ENCODE peak calls at places on chromosomes 4 and X, in ten cellular contexts. E is uterus, W is mucosa of descending colon, B is GM23248, H is psoas muscle, C is lower lobe of right lung, X is right cardiac atrium, A is prostate gland, G is epithelial cell of esophagus, Q is Peyer's patch. L is an unnamed sample.

GRCh38 chr4:107548211-107548905 is 171.7 kb downstream of the PAPSS1 start:
- DNase-seq in E (no peak), W (no peak), B (no peak), H (no peak), C (no peak), X (no peak), A (peak), G (peak), Q (no peak), L (no peak)

GRCh38 chrX:55033429-55033828 is 2.7 kb upstream of the ALAS2 start:
- DNase-seq in E (no peak), W (no peak), B (no peak), H (no peak), C (no peak), X (no peak), A (no peak), G (no peak), Q (no peak), L (no peak)

GRCh38 chr4:5710065-5710961 is 688 bp upstream of the EVC start:
- DNase-seq in E (no peak), W (no peak), B (peak), H (no peak), C (no peak), X (no peak), A (peak), G (peak), Q (no peak), L (no peak)

GRCh38 chr4:1492636-1493539 is 86.6 kb upstream of the NKX1-1 start:
- DNase-seq in E (no peak), W (peak), B (no peak), H (no peak), C (peak), X (no peak), A (no peak), G (no peak), Q (no peak), L (peak)

GRCh38 chrX:53239474-53239873 is 14.5 kb upstream of the KDM5C start:
- DNase-seq in E (no peak), W (no peak), B (no peak), H (no peak), C (no peak), X (no peak), A (no peak), G (no peak), Q (no peak), L (no peak)

GRCh38 chrX:9988762-9989161 is 21.6 kb downstream of the CLDN34 start:
- DNase-seq in E (no peak), W (no peak), B (peak), H (no peak), C (no peak), X (no peak), A (no peak), G (peak), Q (no peak), L (no peak)

GRCh38 chr4:149838036-149838435 is 22.4 kb upstream of the IQCM start:
- DNase-seq in E (no peak), W (no peak), B (no peak), H (no peak), C (no peak), X (no peak), A (no peak), G (no peak), Q (no peak), L (no peak)

GRCh38 chrX:96688789-96689188 is 4.1 kb downstream of the DIAPH2 start:
- DNase-seq in E (no peak), W (no peak), B (no peak), H (no peak), C (no peak), X (no peak), A (no peak), G (no peak), Q (no peak), L (no peak)

GRCh38 chr4:53682196-53682595 is 90.9 kb upstream of the LNX1 start:
- DNase-seq in E (no peak), W (no peak), B (peak), H (no peak), C (no peak), X (no peak), A (no peak), G (no peak), Q (no peak), L (no peak)

GRCh38 chr4:124768596-124768995 is 56.1 kb upstream of the ANKRD50 start:
- DNase-seq in E (no peak), W (no peak), B (peak), H (no peak), C (no peak), X (no peak), A (no peak), G (peak), Q (no peak), L (no peak)

GRCh38 chr4:8548731-8549351 is 31.4 kb upstream of the GPR78 start:
- DNase-seq in E (no peak), W (no peak), B (no peak), H (no peak), C (no peak), X (no peak), A (no peak), G (no peak), Q (no peak), L (no peak)

GRCh38 chrX:39175418-39176057 is 374.3 kb downstream of the MID1IP1 start:
- DNase-seq in E (no peak), W (peak), B (no peak), H (no peak), C (no peak), X (no peak), A (no peak), G (no peak), Q (no peak), L (no peak)

GRCh38 chrX:152897216-152898144 is at the start of gene ZNF185:
- DNase-seq in E (peak), W (peak), B (peak), H (no peak), C (peak), X (no peak), A (peak), G (peak), Q (no peak), L (peak)

GRCh38 chrX:113759422-113759821 is 824.5 kb upstream of the HTR2C start:
- DNase-seq in E (no peak), W (no peak), B (no peak), H (no peak), C (no peak), X (no peak), A (no peak), G (no peak), Q (no peak), L (no peak)

GRCh38 chrX:102765217-102765616 is 44.7 kb downstream of the GPRASP3 start:
- DNase-seq in E (no peak), W (no peak), B (peak), H (peak), C (no peak), X (peak), A (no peak), G (peak), Q (no peak), L (no peak)

GRCh38 chr4:187363453-187363852 is 632.1 kb upstream of the ZFP42 start:
- DNase-seq in E (no peak), W (no peak), B (no peak), H (no peak), C (no peak), X (no peak), A (no peak), G (no peak), Q (no peak), L (no peak)

GRCh38 chr4:142549726-142550463 is 296.2 kb downstream of the INPP4B start:
- DNase-seq in E (no peak), W (no peak), B (peak), H (no peak), C (no peak), X (no peak), A (no peak), G (peak), Q (no peak), L (no peak)

GRCh38 chrX:56751071-56751470 is 22.0 kb downstream of the NBDY start:
- DNase-seq in E (no peak), W (no peak), B (no peak), H (no peak), C (no peak), X (no peak), A (no peak), G (no peak), Q (no peak), L (no peak)

GRCh38 chr4:6346373-6347110 is 76.9 kb downstream of the WFS1 start:
- DNase-seq in E (no peak), W (no peak), B (no peak), H (no peak), C (no peak), X (peak), A (no peak), G (no peak), Q (no peak), L (no peak)

GRCh38 chr4:150302553-150302952 is 224.3 kb downstream of the DCLK2 start:
- DNase-seq in E (no peak), W (no peak), B (peak), H (no peak), C (no peak), X (no peak), A (no peak), G (peak), Q (no peak), L (no peak)

GRCh38 chrX:25070038-25070437 is 54.3 kb upstream of the ARX start:
- DNase-seq in E (no peak), W (no peak), B (no peak), H (no peak), C (no peak), X (no peak), A (no peak), G (no peak), Q (no peak), L (no peak)

GRCh38 chrX:42524374-42524773 is 253.6 kb downstream of the PPP1R2C start:
- DNase-seq in E (no peak), W (no peak), B (peak), H (no peak), C (no peak), X (no peak), A (no peak), G (peak), Q (no peak), L (no peak)

GRCh38 chr4:148284526-148285193 is 157.6 kb downstream of the NR3C2 start:
- DNase-seq in E (no peak), W (no peak), B (no peak), H (no peak), C (no peak), X (no peak), A (no peak), G (peak), Q (no peak), L (no peak)

GRCh38 chrX:12396584-12396983 is 258.3 kb downstream of the FRMPD4 start:
- DNase-seq in E (no peak), W (no peak), B (no peak), H (no peak), C (no peak), X (no peak), A (no peak), G (no peak), Q (no peak), L (no peak)

GRCh38 chr4:100981447-100982204 is 365.7 kb downstream of the PPP3CA start:
- DNase-seq in E (no peak), W (no peak), B (peak), H (no peak), C (peak), X (peak), A (no peak), G (peak), Q (no peak), L (no peak)

GRCh38 chr4:2832981-2833670 is 10.5 kb upstream of the ADD1 start:
- DNase-seq in E (no peak), W (no peak), B (no peak), H (no peak), C (no peak), X (peak), A (no peak), G (no peak), Q (peak), L (no peak)

GRCh38 chrX:132025085-132025484 is 2.0 kb downstream of the STK26 start:
- DNase-seq in E (no peak), W (no peak), B (no peak), H (no peak), C (no peak), X (no peak), A (no peak), G (peak), Q (no peak), L (no peak)

GRCh38 chr4:41693629-41694028 is 54.9 kb downstream of the PHOX2B start:
- DNase-seq in E (no peak), W (no peak), B (peak), H (no peak), C (no peak), X (no peak), A (no peak), G (peak), Q (no peak), L (no peak)

GRCh38 chr4:142719854-142720541 is 126.1 kb downstream of the INPP4B start:
- DNase-seq in E (no peak), W (no peak), B (peak), H (no peak), C (no peak), X (no peak), A (no peak), G (peak), Q (no peak), L (no peak)

GRCh38 chrX:56792270-56793111 is 63.4 kb downstream of the NBDY start:
- DNase-seq in E (no peak), W (no peak), B (no peak), H (no peak), C (no peak), X (no peak), A (no peak), G (no peak), Q (peak), L (no peak)

GRCh38 chr4:138311771-138312535 is 69.8 kb upstream of the SLC7A11 start:
- DNase-seq in E (no peak), W (no peak), B (peak), H (no peak), C (no peak), X (no peak), A (no peak), G (no peak), Q (no peak), L (no peak)

DNA sequence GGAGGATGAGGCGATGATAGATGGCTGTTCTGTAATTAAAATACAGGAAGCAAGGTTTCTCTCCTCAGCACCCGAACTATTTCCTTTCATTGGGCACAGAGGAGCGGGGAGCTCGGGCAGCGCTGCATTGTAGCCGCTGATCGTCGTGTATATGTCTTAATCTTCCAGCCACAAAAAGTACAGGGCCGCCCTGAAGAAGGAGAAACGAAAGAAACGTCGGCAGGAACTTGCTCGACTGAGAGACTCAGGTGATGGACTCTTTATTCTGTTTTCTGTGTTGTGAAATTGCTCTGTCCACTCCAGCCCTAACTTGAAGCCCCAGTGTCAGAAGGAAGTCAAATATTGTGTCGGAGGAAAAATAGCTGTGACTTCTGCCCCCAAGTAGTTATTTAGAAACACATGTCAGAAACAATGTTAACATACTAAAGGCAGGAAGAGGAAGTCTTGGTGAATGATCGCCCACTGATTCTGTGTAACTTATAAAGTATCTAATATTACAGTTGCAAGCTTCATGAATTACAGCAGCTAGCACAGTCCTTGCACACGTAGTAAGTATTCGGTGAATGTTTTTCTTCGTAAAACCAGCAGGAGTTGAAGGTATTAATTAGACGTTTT is 589 bp downstream of the ZRSR2 start:
- DNase-seq in E (no peak), W (no peak), B (peak), H (no peak), C (no peak), X (no peak), A (no peak), G (no peak), Q (no peak), L (no peak)
- H3K4me3 ChIP-seq in E (peak), W (peak), B (peak), H (peak), C (peak), X (peak), A (peak), G (peak), Q (peak), L (peak)

GRCh38 chr4:44448548-44449443 is at the start of gene KCTD8:
- DNase-seq in E (peak), W (peak), B (peak), H (peak), C (peak), X (peak), A (peak), G (peak), Q (peak), L (peak)

GRCh38 chr4:44446191-44446590 is 2.4 kb downstream of the KCTD8 start:
- DNase-seq in E (no peak), W (no peak), B (no peak), H (no peak), C (no peak), X (no peak), A (no peak), G (peak), Q (no peak), L (no peak)

GRCh38 chr4:44447563-44448504 is 775 bp downstream of the KCTD8 start:
- DNase-seq in E (peak), W (peak), B (peak), H (peak), C (peak), X (peak), A (peak), G (peak), Q (no peak), L (peak)

GRCh38 chr4:44446801-44447562 is 1.6 kb downstream of the KCTD8 start:
- DNase-seq in E (no peak), W (peak), B (no peak), H (no peak), C (no peak), X (peak), A (no peak), G (no peak), Q (no peak), L (peak)
- H3K4me3 ChIP-seq in E (peak), W (no peak), B (no peak), H (peak), C (peak), X (peak), A (peak), G (no peak), Q (no peak), L (no peak)

DNA sequence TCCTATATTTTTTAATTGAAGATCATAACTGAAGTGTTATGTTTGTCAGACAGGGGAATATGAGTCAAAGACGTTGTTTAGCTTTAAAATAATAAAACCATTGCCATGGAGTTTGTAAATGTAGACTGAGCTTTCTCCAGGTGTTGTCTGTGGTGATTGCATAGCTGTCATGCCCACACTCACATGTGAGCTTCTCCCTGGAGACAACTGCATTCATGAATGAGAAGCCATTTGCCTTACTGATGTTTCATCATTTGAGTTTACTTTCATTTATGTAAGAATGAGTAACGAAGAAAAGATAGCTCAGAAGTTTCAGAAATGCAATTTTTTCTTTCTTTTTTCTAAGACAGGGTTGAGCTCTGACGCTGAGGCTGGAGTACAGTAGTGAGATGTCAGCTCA is 339.1 kb downstream of the GALNTL6 start:
- DNase-seq in E (no peak), W (no peak), B (no peak), H (no peak), C (no peak), X (no peak), A (no peak), G (no peak), Q (no peak), L (no peak)
- H3K4me3 ChIP-seq in E (no peak), W (no peak), B (no peak), H (no peak), C (no peak), X (no peak), A (no peak), G (no peak), Q (no peak), L (no peak)

GRCh38 chr4:168815373-168816345 is 194.4 kb downstream of the CBR4 start:
- DNase-seq in E (no peak), W (no peak), B (no peak), H (no peak), C (no peak), X (no peak), A (peak), G (no peak), Q (no peak), L (no peak)

GRCh38 chr4:168811207-168811606 is 198.8 kb downstream of the CBR4 start:
- DNase-seq in E (no peak), W (no peak), B (no peak), H (no peak), C (no peak), X (no peak), A (peak), G (peak), Q (no peak), L (no peak)

GRCh38 chr4:168812806-168813205 is 197.2 kb downstream of the CBR4 start:
- DNase-seq in E (no peak), W (no peak), B (no peak), H (no peak), C (no peak), X (no peak), A (no peak), G (no peak), Q (no peak), L (no peak)

GRCh38 chr4:168817418-168817817 is 192.6 kb downstream of the CBR4 start:
- DNase-seq in E (no peak), W (no peak), B (no peak), H (no peak), C (no peak), X (no peak), A (no peak), G (no peak), Q (no peak), L (no peak)

DNA sequence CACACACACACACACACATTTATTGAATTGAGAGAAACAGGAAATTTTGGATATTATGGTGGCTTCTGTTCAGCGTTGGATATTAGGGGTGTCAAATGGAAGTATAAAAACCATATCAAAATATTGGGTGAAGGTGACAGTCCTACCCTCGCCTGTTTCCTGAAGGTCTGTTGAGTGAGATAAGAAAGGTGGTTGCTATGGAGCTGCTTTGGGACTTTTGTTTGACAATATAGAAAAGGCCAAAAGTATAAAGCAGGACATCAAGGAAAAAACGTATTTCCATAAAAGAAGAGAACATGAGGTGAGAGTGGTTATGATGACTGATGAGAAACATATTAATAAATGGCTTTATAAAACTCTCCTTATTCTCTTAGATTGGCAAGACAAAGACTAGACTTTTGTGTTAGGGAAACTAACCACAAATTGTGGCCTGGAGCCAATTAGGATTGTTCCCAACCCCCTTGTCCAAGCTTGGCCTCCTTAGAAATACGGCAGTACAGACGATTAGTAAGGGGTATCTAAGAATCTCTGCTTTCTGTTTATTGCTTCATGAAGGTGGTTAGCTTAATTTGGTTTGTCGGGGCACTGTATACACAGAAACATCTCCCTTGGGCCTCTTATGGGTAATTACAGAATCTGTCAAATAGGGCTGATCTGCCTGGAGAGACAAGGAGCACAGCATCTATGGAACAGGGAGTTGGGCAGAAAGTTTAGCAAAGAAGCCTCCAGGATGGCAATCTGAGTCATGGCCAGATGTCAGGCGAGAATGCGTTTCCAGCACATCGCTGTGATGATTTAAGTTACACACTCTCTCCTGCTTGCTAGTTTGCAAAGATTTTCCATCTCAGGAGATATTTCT is 198.0 kb downstream of the CBR4 start:
- DNase-seq in E (peak), W (no peak), B (peak), H (no peak), C (no peak), X (no peak), A (no peak), G (peak), Q (no peak), L (no peak)
- H3K4me3 ChIP-seq in E (no peak), W (no peak), B (no peak), H (no peak), C (no peak), X (no peak), A (no peak), G (no peak), Q (no peak), L (no peak)

DNA sequence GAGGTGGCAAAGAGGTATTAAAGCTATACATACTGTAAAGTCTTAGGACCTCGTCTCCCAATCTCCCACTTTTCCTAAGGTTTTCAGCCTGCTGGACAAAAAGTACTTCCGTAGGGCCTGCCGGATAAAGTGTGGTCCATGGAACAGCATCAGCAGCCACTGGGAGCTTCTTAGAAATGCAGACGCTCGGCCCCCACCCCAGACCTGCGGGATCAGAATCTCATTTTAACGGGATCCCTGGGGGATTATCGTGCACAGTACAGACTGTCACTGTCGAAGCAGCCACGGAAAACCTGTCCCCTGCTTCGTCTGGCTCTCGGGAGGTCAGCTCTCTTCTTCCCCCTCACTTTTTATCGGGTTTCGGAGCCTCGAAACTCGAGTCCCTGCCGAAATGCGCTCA is 802 bp downstream of the ADGRG2 start:
- DNase-seq in E (no peak), W (no peak), B (no peak), H (no peak), C (no peak), X (no peak), A (no peak), G (no peak), Q (no peak), L (no peak)
- H3K4me3 ChIP-seq in E (peak), W (no peak), B (no peak), H (peak), C (peak), X (peak), A (peak), G (no peak), Q (no peak), L (peak)